ENCODE peak calls at places on chromosome 5, in six cellular contexts. S is A549, X is LHCN-M2, W is mesenteric fat pad, D is type B pancreatic cell, Y is bronchial epithelial cell. M is an unnamed sample.

GRCh38 chr5:150593996-150594395 is 46.5 kb upstream of the SYNPO start:
- DNase-seq in W (no peak), X (no peak), S (no peak), Y (no peak), D (no peak), M (no peak)

GRCh38 chr5:132776077-132776931 is 735 bp downstream of the SEPTIN8 start:
- DNase-seq in W (peak), X (no peak), D (no peak), S (peak), Y (no peak), M (no peak)

GRCh38 chr5:98902733-98903132 is 26.1 kb downstream of the CHD1 start:
- DNase-seq in X (peak), W (no peak), Y (peak), S (no peak), D (no peak), M (no peak)

GRCh38 chr5:177309351-177310191 is 2.1 kb downstream of the MXD3 start:
- DNase-seq in X (peak), D (no peak), S (peak), Y (peak), W (no peak), M (no peak)

GRCh38 chr5:57307516-57307915 is 133.7 kb downstream of the GPBP1 start:
- DNase-seq in S (no peak), W (no peak), D (no peak), X (no peak), Y (no peak), M (no peak)

GRCh38 chr5:147223951-147224791 is 10.7 kb upstream of the STK32A start:
- DNase-seq in X (peak), W (no peak), S (peak), D (no peak), Y (peak), M (no peak)

GRCh38 chr5:1390333-1390732 is 45.4 kb upstream of the CLPTM1L start:
- DNase-seq in W (no peak), S (no peak), Y (no peak), X (no peak), D (no peak), M (no peak)

GRCh38 chr5:168152660-168153059 is 138.8 kb upstream of the WWC1 start:
- DNase-seq in Y (peak), S (no peak), D (no peak), W (no peak), X (no peak), M (no peak)

GRCh38 chr5:102764381-102765005 is 9.4 kb downstream of the PAM start:
- DNase-seq in X (no peak), S (no peak), Y (no peak), D (no peak), W (no peak), M (no peak)

M was measured in osteocyte.